ENCODE peak calls at places on chromosomes 3 and 15, in ten cellular contexts. Y is NT2/D1; U is HAP-1; F is esophagus squamous epithelium; H is fibroblast of lung; A is mucosa of descending colon; X is left ventricle myocardium inferior; M is psoas muscle; R is CD8-positive, alpha-beta T cell; C is BE2C. O is an unnamed sample.

GRCh38 chr3:153595186-153595815 is 433.3 kb downstream of the RAP2B start:
- DNase-seq in Y (peak; percentile 6), U (peak; percentile 25), F (no peak), H (peak; percentile 65), A (peak; percentile 12), X (no peak), M (no peak), R (no peak), C (no peak), O (no peak)

GRCh38 chr15:70400766-70401541 is 303.2 kb upstream of the TLE3 start:
- DNase-seq in Y (no peak), U (no peak), F (no peak), H (no peak), A (no peak), X (no peak), M (peak; percentile 59), R (no peak), C (no peak), O (no peak)

GRCh38 chr15:23457890-23458289 is 10.8 kb upstream of the GOLGA6L2 start:
- DNase-seq in Y (no peak), U (no peak), F (no peak), H (no peak), A (no peak), X (no peak), M (no peak), R (no peak), C (no peak), O (no peak)

GRCh38 chr15:90221251-90221900 is 12.4 kb downstream of the CIB1 start:
- DNase-seq in Y (peak; percentile 72), U (peak; percentile 28), F (no peak), H (peak; percentile 92), A (peak; percentile 81), X (peak; percentile 74), M (peak; percentile 89), R (no peak), C (peak; percentile 89), O (peak; percentile 88)

GRCh38 chr15:78978601-78979179 is 33.8 kb upstream of the CTSH start:
- DNase-seq in Y (no peak), U (no peak), F (no peak), H (no peak), A (no peak), X (no peak), M (no peak), R (no peak), C (no peak), O (no peak)

GRCh38 chr3:18900994-18901393 is 247.3 kb upstream of the KCNH8 start:
- DNase-seq in Y (no peak), U (no peak), F (no peak), H (no peak), A (peak; percentile 4), X (no peak), M (no peak), R (no peak), C (no peak), O (no peak)

GRCh38 chr3:127184870-127185216 is 8.1 kb upstream of the PRR23E start:
- DNase-seq in Y (no peak), U (no peak), F (no peak), H (no peak), A (no peak), X (no peak), M (no peak), R (no peak), C (no peak), O (no peak)

GRCh38 chr15:36844453-36845094 is 255.8 kb downstream of the MEIS2 start:
- DNase-seq in Y (no peak), U (peak; percentile 31), F (no peak), H (peak; percentile 65), A (no peak), X (no peak), M (no peak), R (no peak), C (no peak), O (no peak)

GRCh38 chr3:10387881-10388621 is 67.1 kb upstream of the SEC13 start:
- DNase-seq in Y (no peak), U (no peak), F (no peak), H (peak; percentile 36), A (no peak), X (no peak), M (peak; percentile 21), R (no peak), C (no peak), O (no peak)

GRCh38 chr15:85717212-85717611 is 77.5 kb downstream of the KLHL25 start:
- DNase-seq in Y (no peak), U (no peak), F (no peak), H (no peak), A (no peak), X (no peak), M (no peak), R (no peak), C (no peak), O (no peak)

GRCh38 chr15:63982381-63982854 is 63.9 kb downstream of the DAPK2 start:
- DNase-seq in Y (no peak), U (no peak), F (no peak), H (no peak), A (no peak), X (no peak), M (peak; percentile 65), R (no peak), C (no peak), O (peak; percentile 12)

GRCh38 chr15:63977102-63977501 is 69.2 kb downstream of the DAPK2 start:
- DNase-seq in Y (no peak), U (no peak), F (no peak), H (no peak), A (peak; percentile 29), X (no peak), M (no peak), R (no peak), C (no peak), O (peak; percentile 30)

GRCh38 chr15:63981596-63982320 is 64.5 kb downstream of the DAPK2 start:
- DNase-seq in Y (no peak), U (no peak), F (no peak), H (no peak), A (no peak), X (no peak), M (no peak), R (no peak), C (no peak), O (peak; percentile 32)

GRCh38 chr15:63979227-63979793 is 67.0 kb downstream of the DAPK2 start:
- DNase-seq in Y (no peak), U (no peak), F (no peak), H (no peak), A (peak; percentile 1), X (no peak), M (no peak), R (no peak), C (no peak), O (no peak)

DNA sequence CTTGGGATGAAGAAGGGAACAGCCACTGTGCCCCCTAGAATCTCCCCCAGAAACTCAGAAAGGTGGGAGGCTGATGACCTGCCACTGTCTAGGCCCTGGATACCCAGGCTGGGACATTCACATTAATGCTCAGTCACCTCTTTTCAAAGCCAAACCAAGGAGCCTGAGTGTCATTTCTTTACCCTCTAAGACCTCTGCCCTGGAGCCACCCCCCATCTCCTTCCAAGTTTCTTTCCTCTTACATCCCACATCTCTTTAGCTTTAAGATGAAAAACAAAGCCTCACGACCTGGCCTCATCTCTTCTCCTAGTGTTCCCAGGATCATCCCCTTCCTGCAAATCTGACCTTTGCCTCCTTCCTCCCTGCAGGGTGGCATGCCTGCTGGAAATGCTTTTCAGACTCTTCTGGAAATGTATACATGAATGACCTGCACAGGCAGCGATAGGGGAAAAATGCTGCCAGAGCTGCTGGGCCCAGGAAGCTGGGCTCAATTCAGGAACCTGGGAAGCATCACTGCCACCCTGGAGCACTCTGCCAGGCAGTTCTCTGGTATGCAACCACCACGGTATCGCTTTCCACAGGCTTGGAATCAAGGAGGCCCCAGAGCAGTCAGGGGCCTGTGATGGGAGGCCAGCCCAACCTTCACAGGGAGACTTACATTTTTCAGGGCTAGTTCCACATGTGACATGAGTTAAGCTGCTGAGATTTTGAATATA is 67.6 kb downstream of the DAPK2 start:
- DNase-seq in Y (no peak), U (no peak), F (no peak), H (no peak), A (peak; percentile 19), X (peak; percentile 66), M (no peak), R (no peak), C (no peak), O (no peak)
- H3K4me1 ChIP-seq in Y (peaks cover 10% of the 10 kb centered on the region), U (peaks cover 23% of the 10 kb centered on the region), F (no peaks in the 10 kb centered on the region), H (peaks cover 2% of the 10 kb centered on the region), A (no peaks in the 10 kb centered on the region), X (peaks cover 82% of the 10 kb centered on the region), M (peaks cover 55% of the 10 kb centered on the region), R (no peaks in the 10 kb centered on the region), C (no peaks in the 10 kb centered on the region), O (peaks cover 3% of the 10 kb centered on the region)

GRCh38 chr15:43799209-43799944 is 643 bp downstream of the SERINC4 start:
- DNase-seq in Y (no peak), U (no peak), F (no peak), H (no peak), A (peak; percentile 42), X (no peak), M (no peak), R (no peak), C (no peak), O (no peak)
- H3K4me1 ChIP-seq in Y (peaks cover 5% of the 10 kb centered on the region), U (peaks cover 6% of the 10 kb centered on the region), F (peaks cover 30% of the 10 kb centered on the region), H (peaks cover 6% of the 10 kb centered on the region), A (peaks cover 56% of the 10 kb centered on the region), X (peaks cover 75% of the 10 kb centered on the region), M (peaks cover 47% of the 10 kb centered on the region), R (peaks cover 36% of the 10 kb centered on the region), C (peaks cover 9% of the 10 kb centered on the region), O (no peaks in the 10 kb centered on the region)

GRCh38 chr3:64318670-64319271 is 93.5 kb upstream of the PRICKLE2 start:
- DNase-seq in Y (no peak), U (no peak), F (no peak), H (no peak), A (no peak), X (no peak), M (no peak), R (no peak), C (no peak), O (no peak)

GRCh38 chr3:64316971-64317370 is 91.7 kb upstream of the PRICKLE2 start:
- DNase-seq in Y (no peak), U (no peak), F (no peak), H (no peak), A (no peak), X (no peak), M (no peak), R (no peak), C (no peak), O (no peak)

GRCh38 chr3:64321747-64322146 is 96.5 kb upstream of the PRICKLE2 start:
- DNase-seq in Y (peak; percentile 77), U (no peak), F (no peak), H (peak; percentile 82), A (no peak), X (no peak), M (no peak), R (no peak), C (no peak), O (no peak)

GRCh38 chr3:64319391-64319790 is 94.1 kb upstream of the PRICKLE2 start:
- DNase-seq in Y (peak; percentile 66), U (no peak), F (no peak), H (no peak), A (no peak), X (no peak), M (no peak), R (no peak), C (no peak), O (no peak)

GRCh38 chr3:64318001-64318400 is 92.7 kb upstream of the PRICKLE2 start:
- DNase-seq in Y (no peak), U (no peak), F (no peak), H (no peak), A (no peak), X (no peak), M (no peak), R (no peak), C (no peak), O (no peak)
- H3K4me1 ChIP-seq in Y (peaks cover 4% of the 10 kb centered on the region), U (no peaks in the 10 kb centered on the region), F (no peaks in the 10 kb centered on the region), H (peaks cover 11% of the 10 kb centered on the region), A (no peaks in the 10 kb centered on the region), X (no peaks in the 10 kb centered on the region), M (no peaks in the 10 kb centered on the region), R (no peaks in the 10 kb centered on the region), C (no peaks in the 10 kb centered on the region), O (no peaks in the 10 kb centered on the region)

GRCh38 chr3:139558351-139559170 is 19.0 kb upstream of the RBP1 start:
- DNase-seq in Y (no peak), U (no peak), F (no peak), H (no peak), A (no peak), X (no peak), M (no peak), R (no peak), C (no peak), O (no peak)
- H3K4me1 ChIP-seq in Y (no peaks in the 10 kb centered on the region), U (peaks cover 27% of the 10 kb centered on the region), F (peaks cover 15% of the 10 kb centered on the region), H (no peaks in the 10 kb centered on the region), A (no peaks in the 10 kb centered on the region), X (no peaks in the 10 kb centered on the region), M (no peaks in the 10 kb centered on the region), R (no peaks in the 10 kb centered on the region), C (no peaks in the 10 kb centered on the region), O (no peaks in the 10 kb centered on the region)